ENCODE peak calls at places on chromosomes 5 and 9, in six cellular contexts. K is T-cell; C is AG04450; G is fibroblast of pulmonary artery; A is B cell; M is effector CD4-positive, alpha-beta T cell. T is an unnamed sample.

GRCh38 chr5:181217111-181217804 is 5.8 kb upstream of the TRIM41 start:
- DNase-seq in C (no peak), K (peak; percentile 49), M (peak; percentile 60), A (peak; percentile 63), G (peak; percentile 57), T (peak; percentile 80)

GRCh38 chr9:89440548-89440947 is 57.4 kb downstream of the SEMA4D start:
- DNase-seq in M (no peak), K (no peak), G (no peak), C (no peak), A (no peak), T (no peak)

GRCh38 chr9:86413966-86414880 is 60.0 kb upstream of the TUT7 start:
- DNase-seq in G (peak; percentile 67), M (no peak), K (no peak), A (no peak), C (no peak), T (peak; percentile 45)

GRCh38 chr5:15929616-15930303 is 249.8 kb downstream of the MARCHF11 start:
- DNase-seq in G (peak; percentile 79), M (no peak), C (peak; percentile 67), K (no peak), A (no peak), T (no peak)

GRCh38 chr5:148973455-148973854 is 89.4 kb downstream of the SH3TC2 start:
- DNase-seq in G (peak; percentile 57), K (no peak), C (no peak), M (no peak), A (no peak), T (peak; percentile 79)

GRCh38 chr9:131722260-131722659 is 17.6 kb downstream of the RAPGEF1 start:
- DNase-seq in C (no peak), G (no peak), A (no peak), M (no peak), K (no peak), T (no peak)

GRCh38 chr5:180096616-180097015 is 25.1 kb upstream of the RNF130 start:
- DNase-seq in K (no peak), C (no peak), G (no peak), A (no peak), M (no peak), T (no peak)

GRCh38 chr9:21294904-21295538 is 10.1 kb downstream of the IFNA5 start:
- DNase-seq in K (no peak), M (no peak), A (no peak), G (no peak), C (no peak), T (no peak)

GRCh38 chr5:43192558-43193170 is 639 bp downstream of the NIM1K start:
- DNase-seq in G (peak; percentile 29), K (no peak), C (no peak), A (no peak), M (no peak), T (no peak)

GRCh38 chr5:123537845-123538244 is 25.9 kb downstream of the CSNK1G3 start:
- DNase-seq in M (no peak), C (no peak), G (no peak), A (no peak), K (no peak), T (no peak)

GRCh38 chr5:89011778-89012320 is 128.9 kb upstream of the MEF2C start:
- DNase-seq in M (no peak), G (no peak), A (no peak), K (no peak), C (no peak), T (no peak)

GRCh38 chr5:134555889-134556311 is 30.4 kb downstream of the JADE2 start:
- DNase-seq in G (peak; percentile 74), C (no peak), K (peak; percentile 83), A (peak; percentile 85), M (peak; percentile 84), T (peak; percentile 95)

GRCh38 chr5:149757186-149757950 is 27.3 kb downstream of the PPARGC1B start:
- DNase-seq in M (no peak), C (no peak), K (no peak), A (no peak), G (no peak), T (no peak)

GRCh38 chr5:59799668-59800374 is 93.7 kb downstream of the PDE4D start:
- DNase-seq in G (peak; percentile 82), C (no peak), K (no peak), M (peak; percentile 9), A (peak; percentile 48), T (peak; percentile 77)